ENCODE peak calls at places on chromosome 17, in ten cellular contexts. H is fibroblast of the aortic adventitia, F is stomach, C is epithelial cell of esophagus, K is neural progenitor cell, Q is A549, N is HL-60, E is mammary epithelial cell, J is body of pancreas, V is thoracic aorta. Z is an unnamed sample.
A peak's percentile ranks its signal among the peaks of the same experiment; 100 is the strongest.

GRCh38 chr17:79420318-79421243 is 190.3 kb downstream of the RBFOX3 start:
- DNase-seq in H (peak; percentile 28), F (no peak), C (no peak), K (peak; percentile 37), Q (peak; percentile 66), N (no peak), E (peak; percentile 7), J (no peak), V (no peak), Z (peak; percentile 26)

GRCh38 chr17:74567397-74567796 is at the start of gene CD300H:
- DNase-seq in H (no peak), F (no peak), C (no peak), K (no peak), Q (no peak), N (no peak), E (no peak), J (no peak), V (no peak), Z (no peak)

GRCh38 chr17:29713626-29714025 is 90.9 kb upstream of the CORO6 start:
- DNase-seq in H (no peak), F (no peak), C (no peak), K (no peak), Q (no peak), N (no peak), E (no peak), J (no peak), V (no peak), Z (no peak)

GRCh38 chr17:7403043-7403901 is 625 bp downstream of the TMEM256 start:
- DNase-seq in H (no peak), F (peak; percentile 33), C (no peak), K (peak; percentile 85), Q (peak; percentile 38), N (no peak), E (no peak), J (peak; percentile 55), V (peak; percentile 26), Z (no peak)

GRCh38 chr17:37146578-37147119 is 197.9 kb downstream of the AATF start:
- DNase-seq in H (no peak), F (no peak), C (no peak), K (no peak), Q (no peak), N (no peak), E (no peak), J (no peak), V (no peak), Z (no peak)

GRCh38 chr17:29784661-29785060 is 145.4 kb downstream of the SSH2 start:
- DNase-seq in H (peak; percentile 67), F (no peak), C (no peak), K (no peak), Q (peak; percentile 25), N (no peak), E (no peak), J (no peak), V (no peak), Z (peak; percentile 57)

GRCh38 chr17:83064021-83064731 is 15.2 kb upstream of the METRNL start:
- DNase-seq in H (no peak), F (peak; percentile 24), C (no peak), K (no peak), Q (no peak), N (no peak), E (no peak), J (peak; percentile 10), V (no peak), Z (no peak)

GRCh38 chr17:79276824-79277223 is 202.2 kb downstream of the ENGASE start:
- DNase-seq in H (no peak), F (no peak), C (no peak), K (no peak), Q (no peak), N (no peak), E (no peak), J (peak; percentile 81), V (no peak), Z (no peak)

GRCh38 chr17:71709271-71709670 is 411.5 kb upstream of the SOX9 start:
- DNase-seq in H (no peak), F (no peak), C (no peak), K (no peak), Q (no peak), N (no peak), E (no peak), J (no peak), V (no peak), Z (no peak)

GRCh38 chr17:83096401-83097220 is 17.2 kb downstream of the METRNL start:
- DNase-seq in H (no peak), F (peak; percentile 93), C (peak; percentile 72), K (no peak), Q (no peak), N (no peak), E (no peak), J (peak; percentile 86), V (no peak), Z (no peak)

GRCh38 chr17:44846206-44846605 is 1.5 kb upstream of the HIGD1B start:
- DNase-seq in H (no peak), F (no peak), C (no peak), K (no peak), Q (no peak), N (no peak), E (no peak), J (no peak), V (no peak), Z (no peak)

GRCh38 chr17:27456681-27457404 is 595 bp downstream of the KSR1 start:
- DNase-seq in H (no peak), F (no peak), C (no peak), K (peak; percentile 32), Q (no peak), N (no peak), E (no peak), J (peak; percentile 51), V (no peak), Z (no peak)

GRCh38 chr17:78266231-78266631 is 34.8 kb downstream of the TMEM235 start:
- DNase-seq in H (no peak), F (peak; percentile 40), C (no peak), K (no peak), Q (no peak), N (no peak), E (no peak), J (no peak), V (no peak), Z (no peak)

GRCh38 chr17:40921026-40921425 is 16.4 kb downstream of the KRT23 start:
- DNase-seq in H (no peak), F (no peak), C (no peak), K (no peak), Q (no peak), N (no peak), E (peak; percentile 41), J (no peak), V (no peak), Z (no peak)
- H3K4me3 ChIP-seq in H (no peak overlapping the region), F (no peak overlapping the region), C (no peak overlapping the region), K (no peak overlapping the region), Q (no peak overlapping the region), N (no peak overlapping the region), E (no peak overlapping the region), J (no peak overlapping the region), V (no peak overlapping the region), Z (no peak overlapping the region)

GRCh38 chr17:2239170-2239551 is 64.4 kb downstream of the SMG6 start:
- DNase-seq in H (no peak), F (no peak), C (no peak), K (no peak), Q (no peak), N (no peak), E (no peak), J (no peak), V (no peak), Z (no peak)

GRCh38 chr17:2237960-2238359 is 65.6 kb downstream of the SMG6 start:
- DNase-seq in H (no peak), F (no peak), C (no peak), K (no peak), Q (no peak), N (no peak), E (no peak), J (no peak), V (no peak), Z (no peak)

GRCh38 chr17:2235792-2236365 is 67.7 kb downstream of the SMG6 start:
- DNase-seq in H (peak; percentile 97), F (no peak), C (no peak), K (no peak), Q (no peak), N (no peak), E (no peak), J (no peak), V (no peak), Z (peak; percentile 46)

GRCh38 chr17:2238432-2239169 is 65.0 kb downstream of the SMG6 start:
- DNase-seq in H (no peak), F (no peak), C (no peak), K (no peak), Q (no peak), N (no peak), E (no peak), J (no peak), V (no peak), Z (no peak)

GRCh38 chr17:2237521-2237921 is 66.1 kb downstream of the SMG6 start:
- DNase-seq in H (peak; percentile 86), F (no peak), C (no peak), K (no peak), Q (no peak), N (no peak), E (peak; percentile 24), J (no peak), V (no peak), Z (peak; percentile 63)
- TF ChIP-seq CTCF in H (no peak), F (no peak), C (no peak), K (no peak), Q (no peak), N (no peak), E (no peak), J (no peak), V (no peak), Z (no peak)

DNA sequence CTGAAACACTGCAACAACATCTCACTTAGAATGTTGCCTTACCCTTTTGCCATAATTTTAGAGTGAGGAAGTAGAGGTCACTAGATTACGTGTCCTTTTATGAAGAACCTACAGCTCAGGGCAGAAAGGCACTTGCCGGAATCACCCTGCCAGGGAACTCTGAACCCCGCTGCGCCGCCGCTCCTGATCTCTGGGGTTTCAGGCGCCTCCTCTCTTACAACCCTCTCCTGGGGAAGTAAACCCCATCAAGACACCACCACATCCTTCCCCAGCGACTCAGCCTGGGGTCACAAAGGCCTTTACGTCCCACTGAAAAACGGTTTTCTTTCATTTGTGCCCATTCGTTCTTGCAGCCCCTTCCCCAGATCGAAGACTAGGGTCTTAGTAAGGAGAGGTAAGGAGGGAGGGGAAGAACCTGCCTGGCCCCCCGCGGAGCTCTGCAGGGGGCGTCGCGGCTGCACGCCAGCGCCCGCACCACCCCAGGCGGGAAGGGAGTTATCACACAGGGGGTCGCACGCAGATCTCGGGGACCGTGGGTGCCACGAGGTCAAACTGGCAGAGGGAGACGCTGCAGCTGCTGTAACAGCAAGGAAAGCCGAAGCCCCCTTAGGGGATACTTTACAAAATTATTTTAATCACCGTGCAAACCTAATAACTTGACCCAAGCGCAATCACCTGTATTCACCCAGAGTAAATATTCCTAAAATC is 1.0 kb upstream of the HLF start:
- DNase-seq in H (no peak), F (no peak), C (no peak), K (peak; percentile 41), Q (no peak), N (no peak), E (no peak), J (no peak), V (no peak), Z (no peak)
- H3K4me3 ChIP-seq in H (no peak overlapping the region), F (peak overlapping the region; percentile 58), C (no peak overlapping the region), K (peak overlapping the region; percentile 53), Q (peak overlapping the region; percentile 58), N (no peak overlapping the region), E (no peak overlapping the region), J (no peak overlapping the region), V (peak overlapping the region; percentile 86), Z (no peak overlapping the region)

GRCh38 chr17:48299760-48300159 is 130.3 kb downstream of the SKAP1 start:
- DNase-seq in H (no peak), F (no peak), C (no peak), K (no peak), Q (no peak), N (no peak), E (peak; percentile 9), J (no peak), V (no peak), Z (no peak)
- TF ChIP-seq CTCF in H (no peak), F (no peak), C (no peak), K (no peak), Q (no peak), N (no peak), E (no peak), J (no peak), V (no peak), Z (no peak)